ENCODE peak calls at places on chromosomes 3 and 15, in five cellular contexts. H is 8988T, B is NCI-H774, W is H4, E is pons. Y is an unnamed sample.

GRCh38 chr3:194686816-194687637 is 1.3 kb downstream of the FAM43A start:
- DNase-seq in B (peak; percentile 23), E (no peak), H (peak; percentile 70), W (no peak), Y (no peak)

GRCh38 chr3:73100734-73101550 is 39.5 kb downstream of the EBLN2 start:
- DNase-seq in H (peak; percentile 80), W (peak; percentile 56), E (peak; percentile 91), B (peak; percentile 45), Y (peak; percentile 67)

GRCh38 chr3:61562042-61562809 is 855 bp downstream of the PTPRG start:
- DNase-seq in H (peak; percentile 56), W (no peak), B (no peak), E (no peak), Y (no peak)

GRCh38 chr3:187314176-187314575 is 22.6 kb upstream of the MASP1 start:
- DNase-seq in E (no peak), H (no peak), B (no peak), W (no peak), Y (no peak)

GRCh38 chr3:102215166-102215565 is 219.6 kb upstream of the ZPLD1 start:
- DNase-seq in H (no peak), W (no peak), B (no peak), E (no peak), Y (no peak)

GRCh38 chr3:51390600-51391074 is 448 bp upstream of the RBM15B start:
- DNase-seq in H (no peak), E (no peak), B (no peak), W (no peak), Y (no peak)

GRCh38 chr3:32041316-32041715 is 59.8 kb downstream of the ZNF860 start:
- DNase-seq in B (no peak), W (no peak), H (no peak), E (no peak), Y (no peak)

GRCh38 chr3:20057612-20058180 is 17.4 kb downstream of the KAT2B start:
- DNase-seq in W (no peak), H (no peak), B (no peak), E (peak; percentile 37), Y (no peak)

GRCh38 chr3:142450192-142450591 is 2.4 kb upstream of the XRN1 start:
- DNase-seq in H (no peak), E (no peak), B (no peak), W (no peak), Y (no peak)

GRCh38 chr15:60118146-60118545 is 114.0 kb downstream of the FOXB1 start:
- DNase-seq in B (no peak), E (no peak), W (no peak), H (no peak), Y (no peak)

GRCh38 chr3:185215873-185216586 is 37.8 kb downstream of the EHHADH start:
- DNase-seq in E (peak; percentile 38), H (no peak), B (peak; percentile 34), W (no peak), Y (no peak)

GRCh38 chr15:40069178-40070165 is 30.5 kb upstream of the SRP14 start:
- DNase-seq in W (peak; percentile 98), H (peak; percentile 66), B (peak; percentile 98), E (peak; percentile 96), Y (no peak)

GRCh38 chr3:50165388-50166308 is 10.5 kb downstream of the SEMA3F start:
- DNase-seq in B (no peak), H (no peak), W (no peak), E (peak; percentile 24), Y (no peak)

GRCh38 chr3:57682284-57682683 is 10.6 kb downstream of the DENND6A start:
- DNase-seq in B (no peak), W (no peak), H (no peak), E (no peak), Y (no peak)

GRCh38 chr3:81916890-81917289 is 155.4 kb upstream of the GBE1 start:
- DNase-seq in E (no peak), W (no peak), H (no peak), B (no peak), Y (no peak)

GRCh38 chr3:14780927-14781507 is 37.7 kb upstream of the FGD5 start:
- DNase-seq in B (peak; percentile 60), H (peak; percentile 74), E (no peak), W (peak; percentile 27), Y (peak; percentile 78)

GRCh38 chr3:102715030-102715697 is 280.3 kb downstream of the ZPLD1 start:
- DNase-seq in H (no peak), E (no peak), W (no peak), B (no peak), Y (no peak)

GRCh38 chr3:81732642-81733041 is 28.8 kb downstream of the GBE1 start:
- DNase-seq in W (no peak), H (no peak), B (no peak), E (no peak), Y (no peak)

GRCh38 chr15:78536134-78536533 is 4.1 kb upstream of the PSMA4 start:
- DNase-seq in H (no peak), W (no peak), B (no peak), E (no peak), Y (no peak)

GRCh38 chr3:131361464-131362421 is 19.8 kb upstream of the NUDT16 start:
- DNase-seq in H (peak; percentile 47), B (peak; percentile 96), W (no peak), E (peak; percentile 38), Y (peak; percentile 30)

GRCh38 chr3:143972495-143973351 is 1.1 kb downstream of the DIPK2A start:
- DNase-seq in B (peak; percentile 82), E (peak; percentile 93), H (peak; percentile 24), W (peak; percentile 86), Y (peak; percentile 37)

GRCh38 chr15:97678677-97679076 is 281.8 kb upstream of the ARRDC4 start:
- DNase-seq in B (no peak), W (no peak), H (no peak), E (no peak), Y (no peak)

GRCh38 chr15:45351229-45351628 is 27.1 kb downstream of the GATM start:
- DNase-seq in B (no peak), W (no peak), E (no peak), H (no peak), Y (no peak)

GRCh38 chr15:50798684-50799083 is 33.2 kb upstream of the SPPL2A start:
- DNase-seq in B (no peak), H (no peak), E (no peak), W (no peak), Y (no peak)

GRCh38 chr15:31435256-31435781 is 108.7 kb downstream of the KLF13 start:
- DNase-seq in E (peak; percentile 83), B (peak; percentile 20), W (peak; percentile 87), H (peak; percentile 69), Y (peak; percentile 82)

Y was measured in HuH-7.5.